ENCODE peak calls at places on chromosomes 12 and 14, in six cellular contexts. M, F, O, W, G and Y are unnamed samples.

GRCh38 chr12:64273527-64274403 is 51.7 kb upstream of the KICS2 start:
- DNase-seq in M (no peak), F (no peak), O (peak; percentile 38), W (peak; percentile 20), G (peak; percentile 5), Y (peak; percentile 49)

GRCh38 chr12:26287666-26288408 is 92.5 kb downstream of the SSPN start:
- DNase-seq in M (peak; percentile 39), F (no peak), O (peak; percentile 20), W (no peak), G (no peak), Y (no peak)

GRCh38 chr12:44227601-44228000 is 391.7 kb downstream of the TMEM117 start:
- DNase-seq in M (no peak), F (no peak), O (no peak), W (no peak), G (no peak), Y (no peak)

GRCh38 chr12:127780881-127781280 is 486.1 kb upstream of the TMEM132C start:
- DNase-seq in M (no peak), F (no peak), O (no peak), W (no peak), G (no peak), Y (no peak)

GRCh38 chr14:59371762-59372161 is 93.4 kb downstream of the GPR135 start:
- DNase-seq in M (no peak), F (no peak), O (no peak), W (no peak), G (no peak), Y (no peak)

GRCh38 chr12:75709474-75709873 is 198.1 kb upstream of the KRR1 start:
- DNase-seq in M (no peak), F (no peak), O (no peak), W (no peak), G (no peak), Y (no peak)

GRCh38 chr14:74008843-74009499 is 10.1 kb downstream of the ENTPD5 start:
- DNase-seq in M (no peak), F (no peak), O (peak; percentile 7), W (no peak), G (no peak), Y (no peak)

GRCh38 chr14:68987653-68988036 is 8.5 kb upstream of the ACTN1 start:
- DNase-seq in M (no peak), F (no peak), O (peak; percentile 16), W (no peak), G (no peak), Y (peak; percentile 71)

GRCh38 chr12:115385141-115385540 is 701.2 kb upstream of the TBX3 start:
- DNase-seq in M (no peak), F (no peak), O (no peak), W (no peak), G (no peak), Y (no peak)

GRCh38 chr12:94831081-94831747 is 172.3 kb downstream of the NDUFA12 start:
- DNase-seq in M (no peak), F (peak; percentile 59), O (no peak), W (peak; percentile 85), G (no peak), Y (no peak)

GRCh38 chr14:20684662-20685456 is 499 bp downstream of the RNASE4 start:
- DNase-seq in M (peak; percentile 47), F (no peak), O (peak; percentile 67), W (no peak), G (peak; percentile 17), Y (no peak)

GRCh38 chr12:121678721-121679300 is 9.4 kb upstream of the MORN3 start:
- DNase-seq in M (no peak), F (no peak), O (no peak), W (no peak), G (no peak), Y (no peak)

GRCh38 chr12:63876980-63877379 is 32.5 kb downstream of the SRGAP1 start:
- DNase-seq in M (no peak), F (no peak), O (peak; percentile 26), W (no peak), G (no peak), Y (no peak)

GRCh38 chr12:1691123-1692007 is 495 bp downstream of the ADIPOR2 start:
- DNase-seq in M (peak; percentile 65), F (peak; percentile 54), O (no peak), W (peak; percentile 59), G (no peak), Y (no peak)

GRCh38 chr12:50614167-50614762 is 109.5 kb downstream of the DIP2B start:
- DNase-seq in M (no peak), F (no peak), O (peak; percentile 64), W (no peak), G (no peak), Y (no peak)

GRCh38 chr14:39023939-39024871 is 78.8 kb downstream of the SEC23A start:
- DNase-seq in M (no peak), F (peak; percentile 36), O (no peak), W (no peak), G (no peak), Y (no peak)

GRCh38 chr14:49880267-49881064 is 12.4 kb upstream of the ARF6 start:
- DNase-seq in M (no peak), F (no peak), O (no peak), W (no peak), G (no peak), Y (peak; percentile 37)